ENCODE peak calls at places on chromosome 19, in ten cellular contexts. H, O, I, G, U, B, C, Q, Y and A are unnamed samples.

GRCh38 chr19:511101-511841 is 4.0 kb downstream of the TPGS1 start:
- DNase-seq in C (no peak), U (peak; percentile 94), H (no peak), Y (no peak), O (peak; percentile 72), Q (peak; percentile 86), I (peak; percentile 92), B (peak; percentile 74), G (no peak), A (peak; percentile 88)

GRCh38 chr19:58362272-58362994 is at the start of gene ZNF497:
- DNase-seq in Y (peak; percentile 98), I (peak; percentile 100), B (peak; percentile 97), U (peak; percentile 43), Q (peak; percentile 100), G (peak; percentile 88), O (peak; percentile 97), H (peak; percentile 97), C (peak; percentile 99), A (peak; percentile 99)

GRCh38 chr19:43983544-43983911 is 460 bp upstream of the ZNF155 start:
- DNase-seq in C (no peak), Q (no peak), G (no peak), H (no peak), O (no peak), B (no peak), I (no peak), U (no peak), Y (no peak), A (no peak)

GRCh38 chr19:42295831-42296525 is 6.0 kb upstream of the PRR19 start:
- DNase-seq in Q (peak; percentile 94), G (no peak), O (peak; percentile 66), C (peak; percentile 97), Y (peak; percentile 89), U (peak; percentile 79), I (peak; percentile 95), H (peak; percentile 82), B (peak; percentile 58), A (peak; percentile 98)

GRCh38 chr19:4641132-4641531 is 1.8 kb downstream of the TNFAIP8L1 start:
- DNase-seq in I (no peak), C (no peak), Q (no peak), U (no peak), H (no peak), G (no peak), B (no peak), O (no peak), Y (no peak), A (no peak)

GRCh38 chr19:4064551-4065260 is 2.0 kb downstream of the ZBTB7A start:
- DNase-seq in I (peak; percentile 93), C (peak; percentile 95), U (no peak), G (no peak), O (no peak), B (peak; percentile 62), Y (peak; percentile 63), Q (peak; percentile 93), H (peak; percentile 80), A (peak; percentile 73)

GRCh38 chr19:46303345-46303701 is 6.5 kb downstream of the HIF3A start:
- DNase-seq in U (no peak), B (no peak), G (no peak), Y (no peak), O (no peak), Q (peak; percentile 41), H (no peak), I (no peak), C (no peak), A (no peak)

GRCh38 chr19:39996218-39996810 is 546 bp upstream of the ZNF546 start:
- DNase-seq in I (no peak), H (peak; percentile 24), Y (no peak), G (peak; percentile 3), B (peak; percentile 47), Q (no peak), C (no peak), U (peak; percentile 29), O (peak; percentile 58), A (no peak)

GRCh38 chr19:54502518-54503048 is at the start of gene LAIR2:
- DNase-seq in I (no peak), Q (no peak), C (no peak), B (no peak), G (no peak), U (no peak), O (no peak), H (no peak), Y (no peak), A (no peak)

GRCh38 chr19:28359819-28360414 is 853.0 kb downstream of the UQCRFS1 start:
- DNase-seq in U (no peak), Q (no peak), Y (no peak), C (no peak), G (no peak), H (no peak), O (no peak), I (no peak), B (no peak), A (no peak)

GRCh38 chr19:15448778-15449619 is 757 bp downstream of the WIZ start:
- DNase-seq in Q (peak; percentile 90), I (peak; percentile 86), U (no peak), O (peak; percentile 40), B (peak; percentile 41), H (no peak), G (no peak), C (no peak), Y (peak; percentile 29), A (peak; percentile 65)

GRCh38 chr19:57812201-57812600 is 2.5 kb downstream of the ZNF552 start:
- DNase-seq in H (no peak), U (no peak), G (no peak), Y (no peak), I (no peak), O (no peak), C (no peak), Q (no peak), B (no peak), A (no peak)

GRCh38 chr19:43644181-43644580 is 4.5 kb upstream of the CADM4 start:
- DNase-seq in U (no peak), H (no peak), G (no peak), Q (no peak), O (no peak), C (no peak), I (no peak), Y (no peak), B (no peak), A (no peak)

GRCh38 chr19:48006762-48007161 is 12.3 kb downstream of the ELSPBP1 start:
- DNase-seq in Q (peak; percentile 52), G (no peak), I (no peak), H (no peak), U (no peak), O (no peak), Y (no peak), C (no peak), B (peak; percentile 54), A (peak; percentile 59)

GRCh38 chr19:10544753-10545251 is 1.1 kb downstream of the ATG4D start:
- DNase-seq in C (no peak), Y (no peak), G (no peak), H (peak; percentile 36), U (no peak), O (no peak), B (peak; percentile 58), I (peak; percentile 80), Q (peak; percentile 68), A (peak; percentile 57)

GRCh38 chr19:52584686-52585085 is 14.6 kb downstream of the ZNF701 start:
- DNase-seq in O (no peak), B (no peak), U (no peak), G (no peak), I (no peak), H (no peak), Y (no peak), Q (peak; percentile 77), C (no peak), A (no peak)
- H3K4me3 ChIP-seq in O (no peak overlapping the region), B (no peak overlapping the region), U (no peak overlapping the region), G (no peak overlapping the region), I (no peak overlapping the region), H (no peak overlapping the region), Y (no peak overlapping the region), Q (peak overlapping the region; percentile 49), C (no peak overlapping the region), A (no peak overlapping the region)

GRCh38 chr19:29964171-29964570 is 22.1 kb downstream of the URI1 start:
- DNase-seq in I (no peak), H (no peak), O (peak; percentile 51), Y (no peak), B (no peak), C (no peak), Q (no peak), G (no peak), U (no peak), A (no peak)
- H3K4me3 ChIP-seq in I (no peak overlapping the region), H (no peak overlapping the region), O (no peak overlapping the region), Y (no peak overlapping the region), B (no peak overlapping the region), C (no peak overlapping the region), Q (no peak overlapping the region), G (no peak overlapping the region), U (no peak overlapping the region), A (no peak overlapping the region)

DNA sequence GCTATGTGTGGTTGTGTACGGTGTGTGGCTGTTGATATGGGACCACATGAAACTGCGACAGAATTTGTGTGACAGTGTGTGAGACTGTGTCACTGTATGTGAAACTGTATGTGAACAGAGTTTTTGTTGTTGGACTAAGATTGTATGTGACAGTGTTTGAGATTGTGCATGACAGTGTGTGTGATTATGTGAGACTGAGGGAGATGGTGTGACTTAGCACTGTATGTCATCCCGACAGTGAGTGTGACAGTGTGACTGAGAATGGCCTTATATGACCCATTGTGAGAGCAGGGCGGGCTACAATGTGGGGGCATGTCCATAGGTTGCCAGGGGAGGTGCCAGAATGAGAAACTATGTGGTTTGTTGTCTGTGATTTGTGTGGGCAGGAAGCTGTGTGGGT is 930 bp downstream of the ZNF583 start:
- DNase-seq in H (no peak), G (no peak), Q (no peak), Y (no peak), C (no peak), O (no peak), I (no peak), B (no peak), U (no peak), A (no peak)
- H3K4me3 ChIP-seq in H (no peak overlapping the region), G (peak overlapping the region; percentile 96), Q (no peak overlapping the region), Y (peak overlapping the region; percentile 80), C (no peak overlapping the region), O (peak overlapping the region; percentile 70), I (peak overlapping the region; percentile 66), B (peak overlapping the region; percentile 94), U (peak overlapping the region; percentile 77), A (peak overlapping the region; percentile 91)

GRCh38 chr19:30375651-30376050 is 3.5 kb downstream of the ZNF536 start:
- DNase-seq in Q (no peak), G (no peak), U (no peak), H (no peak), I (no peak), C (peak; percentile 39), B (no peak), O (no peak), Y (no peak), A (no peak)

GRCh38 chr19:30376826-30377425 is 4.7 kb downstream of the ZNF536 start:
- DNase-seq in Q (no peak), G (no peak), I (no peak), U (no peak), C (peak; percentile 62), H (no peak), B (no peak), O (no peak), Y (no peak), A (no peak)

GRCh38 chr19:30373593-30373992 is 1.4 kb downstream of the ZNF536 start:
- DNase-seq in U (no peak), Q (peak; percentile 84), B (no peak), H (no peak), Y (no peak), G (no peak), I (no peak), O (no peak), C (peak; percentile 29), A (peak; percentile 76)

GRCh38 chr19:30376272-30376671 is 4.1 kb downstream of the ZNF536 start:
- DNase-seq in C (peak; percentile 76), O (no peak), I (no peak), B (no peak), G (no peak), Y (no peak), Q (peak; percentile 70), H (no peak), U (no peak), A (peak; percentile 74)

GRCh38 chr19:30374791-30375650 is 2.8 kb downstream of the ZNF536 start:
- DNase-seq in O (no peak), C (peak; percentile 79), B (no peak), Y (no peak), U (no peak), H (no peak), I (no peak), G (no peak), Q (peak; percentile 81), A (peak; percentile 77)
- H3K4me3 ChIP-seq in O (no peak overlapping the region), C (no peak overlapping the region), B (no peak overlapping the region), Y (peak overlapping the region; percentile 24), U (no peak overlapping the region), H (no peak overlapping the region), I (peak overlapping the region; percentile 21), G (no peak overlapping the region), Q (peak overlapping the region; percentile 45), A (peak overlapping the region; percentile 72)